ENCODE peak calls at places on chromosome 22, in ten cellular contexts. N is glutamatergic neuron; U is thoracic aorta; A is cardiac muscle cell; D is RKO; L is Peyer's patch; K is left ventricle myocardium inferior; X is activated T-cell treated with anti-CD3 and anti-CD28 coated beads, Interleukin-2, amount 50 U/mL, for 72 hours; J is IMR-90; H is activated CD8-positive, alpha-beta memory T cell treated with anti-CD3 and anti-CD28 coated beads, Interleukin-2, amount 10 ng/mL, durations not matched to agents 7 days and 5 days. F is an unnamed sample.

GRCh38 chr22:27329966-27330645 is 471.4 kb downstream of the MN1 start:
- DNase-seq in N (no peak), U (no peak), A (no peak), D (no peak), L (no peak), K (no peak), X (no peak), J (no peak), H (no peak), F (no peak)

GRCh38 chr22:30205281-30206115 is 41.1 kb downstream of the LIF start:
- DNase-seq in N (no peak), U (no peak), A (peak; percentile 96), D (peak; percentile 99), L (no peak), K (peak; percentile 49), X (no peak), J (peak; percentile 100), H (no peak), F (no peak)

GRCh38 chr22:41603873-41604332 is 14.3 kb upstream of the PMM1 start:
- DNase-seq in N (no peak), U (no peak), A (no peak), D (no peak), L (no peak), K (no peak), X (peak; percentile 83), J (no peak), H (peak; percentile 90), F (peak; percentile 55)

GRCh38 chr22:21726650-21727049 is 8.9 kb downstream of the YPEL1 start:
- DNase-seq in N (peak; percentile 66), U (no peak), A (no peak), D (peak; percentile 59), L (no peak), K (no peak), X (peak; percentile 44), J (no peak), H (peak; percentile 76), F (no peak)

GRCh38 chr22:46606886-46607285 is 13.3 kb upstream of the GRAMD4 start:
- DNase-seq in N (no peak), U (no peak), A (no peak), D (no peak), L (no peak), K (no peak), X (no peak), J (no peak), H (no peak), F (no peak)

GRCh38 chr22:26377170-26377825 is 51.8 kb upstream of the ASPHD2 start:
- DNase-seq in N (no peak), U (no peak), A (peak; percentile 10), D (no peak), L (no peak), K (no peak), X (no peak), J (no peak), H (no peak), F (no peak)

GRCh38 chr22:30408388-30409101 is 11.7 kb downstream of the SEC14L2 start:
- DNase-seq in N (no peak), U (no peak), A (no peak), D (peak; percentile 59), L (no peak), K (no peak), X (no peak), J (peak; percentile 65), H (no peak), F (no peak)

GRCh38 chr22:19870153-19871022 is 15.7 kb upstream of the GNB1L start:
- DNase-seq in N (peak; percentile 13), U (no peak), A (no peak), D (no peak), L (peak; percentile 45), K (no peak), X (no peak), J (no peak), H (no peak), F (peak; percentile 2)

GRCh38 chr22:41621911-41622179 is 750 bp downstream of the XRCC6 start:
- DNase-seq in N (no peak), U (no peak), A (no peak), D (no peak), L (no peak), K (no peak), X (no peak), J (no peak), H (no peak), F (no peak)

GRCh38 chr22:27195104-27195503 is 537.7 kb downstream of the MIAT start:
- DNase-seq in N (no peak), U (no peak), A (peak; percentile 40), D (no peak), L (no peak), K (peak; percentile 69), X (no peak), J (peak; percentile 8), H (no peak), F (no peak)

GRCh38 chr22:31474743-31475142 is 14.9 kb downstream of the EIF4ENIF1 start:
- DNase-seq in N (no peak), U (no peak), A (peak; percentile 88), D (no peak), L (no peak), K (no peak), X (no peak), J (peak; percentile 89), H (no peak), F (no peak)

GRCh38 chr22:44088976-44089570 is 65.0 kb downstream of the PARVB start:
- DNase-seq in N (no peak), U (no peak), A (no peak), D (no peak), L (no peak), K (peak; percentile 66), X (no peak), J (peak; percentile 22), H (no peak), F (no peak)

GRCh38 chr22:27220349-27220748 is 563.0 kb downstream of the MIAT start:
- DNase-seq in N (no peak), U (no peak), A (peak; percentile 85), D (no peak), L (no peak), K (no peak), X (no peak), J (peak; percentile 89), H (no peak), F (no peak)

GRCh38 chr22:44424867-44425351 is 73.1 kb downstream of the RTL6 start:
- DNase-seq in N (no peak), U (no peak), A (no peak), D (no peak), L (no peak), K (no peak), X (no peak), J (no peak), H (no peak), F (no peak)

GRCh38 chr22:37557321-37558001 is 2.8 kb upstream of the CDC42EP1 start:
- DNase-seq in N (no peak), U (no peak), A (no peak), D (no peak), L (no peak), K (no peak), X (no peak), J (no peak), H (no peak), F (no peak)

GRCh38 chr22:41274856-41275255 is 11.1 kb downstream of the RANGAP1 start:
- DNase-seq in N (no peak), U (no peak), A (no peak), D (no peak), L (no peak), K (no peak), X (no peak), J (no peak), H (no peak), F (no peak)

GRCh38 chr22:46986788-46987187 is 224.3 kb downstream of the TBC1D22A start:
- DNase-seq in N (no peak), U (no peak), A (no peak), D (no peak), L (no peak), K (no peak), X (no peak), J (no peak), H (no peak), F (no peak)

GRCh38 chr22:31998784-31999435 is 44.2 kb upstream of the SLC5A1 start:
- DNase-seq in N (no peak), U (no peak), A (no peak), D (no peak), L (peak; percentile 77), K (no peak), X (no peak), J (no peak), H (no peak), F (no peak)

GRCh38 chr22:49215840-49216239 is 611.8 kb downstream of the BRD1 start:
- DNase-seq in N (no peak), U (no peak), A (no peak), D (no peak), L (peak; percentile 7), K (no peak), X (no peak), J (no peak), H (no peak), F (no peak)

GRCh38 chr22:29145321-29146072 is 60.2 kb upstream of the EMID1 start:
- DNase-seq in N (no peak), U (no peak), A (no peak), D (no peak), L (no peak), K (no peak), X (no peak), J (no peak), H (peak; percentile 37), F (no peak)

GRCh38 chr22:38412435-38413084 is 42.4 kb downstream of the KCNJ4 start:
- DNase-seq in N (no peak), U (no peak), A (no peak), D (no peak), L (no peak), K (no peak), X (peak; percentile 58), J (no peak), H (peak; percentile 48), F (peak; percentile 31)

GRCh38 chr22:50507421-50507990 is at the start of gene LMF2:
- DNase-seq in N (peak; percentile 94), U (no peak), A (no peak), D (peak; percentile 84), L (peak; percentile 99), K (peak; percentile 90), X (peak; percentile 91), J (no peak), H (peak; percentile 95), F (peak; percentile 89)

GRCh38 chr22:23044570-23044969 is 25.7 kb upstream of the GNAZ start:
- DNase-seq in N (no peak), U (no peak), A (no peak), D (no peak), L (no peak), K (no peak), X (no peak), J (no peak), H (peak; percentile 11), F (no peak)

GRCh38 chr22:30201970-30202369 is 44.6 kb downstream of the LIF start:
- DNase-seq in N (no peak), U (no peak), A (peak; percentile 85), D (peak; percentile 87), L (no peak), K (no peak), X (no peak), J (peak; percentile 92), H (no peak), F (no peak)

GRCh38 chr22:50059185-50059880 is 1.2 kb upstream of the TTLL8 start:
- DNase-seq in N (peak; percentile 52), U (no peak), A (peak; percentile 78), D (peak; percentile 18), L (no peak), K (no peak), X (no peak), J (peak; percentile 20), H (no peak), F (no peak)

GRCh38 chr22:49525776-49526535 is 301.7 kb downstream of the BRD1 start:
- DNase-seq in N (no peak), U (no peak), A (no peak), D (no peak), L (no peak), K (no peak), X (no peak), J (no peak), H (no peak), F (no peak)

GRCh38 chr22:31681625-31682345 is 19.8 kb upstream of the PISD start:
- DNase-seq in N (no peak), U (no peak), A (peak; percentile 54), D (no peak), L (no peak), K (no peak), X (no peak), J (peak; percentile 60), H (no peak), F (no peak)

GRCh38 chr22:17944205-17944725 is 80.1 kb downstream of the MICAL3 start:
- DNase-seq in N (no peak), U (no peak), A (no peak), D (no peak), L (no peak), K (no peak), X (no peak), J (no peak), H (no peak), F (no peak)